ENCODE peak calls at places on chromosomes 2 and 18, in seven cellular contexts. D is Right ventricle myocardium superior; K is activated CD8-positive, alpha-beta memory T cell treated with anti-CD3 and anti-CD28 coated beads, Interleukin-2, amount 50 U/mL, for 48 hours; G is KG1; E is H4; M is AML-193; U is activated CD4-positive, alpha-beta T cell treated with anti-CD3 and anti-CD28 coated beads, Interleukin-2, amount 50 U/mL, for 48 hours. B is an unnamed sample.

GRCh38 chr18:3074094-3074493 is 61.1 kb upstream of the LPIN2 start:
- DNase-seq in E (no peak), U (no peak), M (peak), K (no peak), G (no peak), D (no peak), B (peak)

GRCh38 chr2:190755796-190756415 is 107.0 kb downstream of the NAB1 start:
- DNase-seq in E (no peak), G (no peak), D (no peak), U (no peak), K (no peak), M (peak), B (no peak)

GRCh38 chr2:123164216-123164615 is 860.9 kb upstream of the CNTNAP5 start:
- DNase-seq in U (no peak), K (no peak), G (no peak), E (no peak), M (no peak), D (no peak), B (no peak)

GRCh38 chr18:59516356-59517155 is 157.5 kb upstream of the LMAN1 start:
- DNase-seq in E (peak), K (no peak), U (no peak), M (no peak), D (no peak), G (no peak), B (no peak)

GRCh38 chr2:237704476-237705224 is 77.3 kb downstream of the LRRFIP1 start:
- DNase-seq in K (no peak), E (peak), U (no peak), G (no peak), M (no peak), D (no peak), B (no peak)

GRCh38 chr2:3626118-3626816 is 31.4 kb downstream of the COLEC11 start:
- DNase-seq in G (no peak), D (no peak), K (peak), M (no peak), U (no peak), E (no peak), B (no peak)

GRCh38 chr2:164850235-164850634 is 8.6 kb upstream of the COBLL1 start:
- DNase-seq in K (no peak), U (no peak), E (no peak), D (no peak), G (peak), M (peak), B (no peak)

GRCh38 chr2:113896791-113897190 is 6.9 kb downstream of the ACTR3 start:
- DNase-seq in G (no peak), E (no peak), K (no peak), U (no peak), M (no peak), D (no peak), B (no peak)

GRCh38 chr2:98479959-98480524 is 35.4 kb downstream of the INPP4A start:
- DNase-seq in K (no peak), M (no peak), U (peak), D (peak), E (peak), G (peak), B (no peak)

GRCh38 chr2:132943829-132944228 is 273.8 kb upstream of the LYPD1 start:
- DNase-seq in M (no peak), U (no peak), D (no peak), K (no peak), G (no peak), E (no peak), B (no peak)

GRCh38 chr18:78970774-78971333 is 8.8 kb upstream of the SALL3 start:
- DNase-seq in K (no peak), D (no peak), U (no peak), M (no peak), E (no peak), G (no peak), B (no peak)

GRCh38 chr18:7020995-7021777 is 96.4 kb downstream of the LAMA1 start:
- DNase-seq in M (no peak), U (no peak), E (no peak), K (no peak), D (no peak), G (no peak), B (no peak)

GRCh38 chr18:56068701-56069100 is 480.7 kb upstream of the TCF4 start:
- DNase-seq in K (no peak), D (no peak), U (no peak), E (no peak), M (no peak), G (no peak), B (no peak)

GRCh38 chr2:182716665-182716990 is 571 bp downstream of the DNAJC10 start:
- DNase-seq in K (peak), M (no peak), D (no peak), U (no peak), G (no peak), E (no peak), B (no peak)

GRCh38 chr2:188976545-188977268 is 2.5 kb downstream of the COL3A1 start:
- DNase-seq in D (no peak), U (no peak), M (no peak), G (no peak), E (peak), K (no peak), B (no peak)

B was measured in HL-60.